ENCODE peak calls at places on chromosomes 5 and 9, in nine cellular contexts. One of them, this sample, is unnamed.

GRCh38 chr9:134182554-134183219 is 18.3 kb upstream of the RNU6ATAC start:
- DNase-seq in activated CD4-positive, alpha-beta T cell treated with anti-CD3 and anti-CD28 coated beads, Interleukin-2, amount 50 U/mL, for 24 hours: no peak
- DNase-seq in activated T-cell treated with anti-CD3 and anti-CD28 coated beads, Interleukin-2, amount 50 U/mL, for 72 hours: no peak
- DNase-seq in fibroblast of mammary gland: no peak
- DNase-seq in GDM1: no peak
- DNase-seq in non-pigmented ciliary epithelial cell: no peak
- DNase-seq in WTC11: no peak
- DNase-seq in activated CD8-positive, alpha-beta memory T cell treated with anti-CD3 and anti-CD28 coated beads, Interleukin-2, amount 50 U/mL, for 48 hours: no peak
- DNase-seq in glutamatergic neuron: no peak
- DNase-seq in this sample: no peak

GRCh38 chr5:97735209-97735608 is 552.2 kb upstream of the RIOK2 start:
- DNase-seq in activated CD4-positive, alpha-beta T cell treated with anti-CD3 and anti-CD28 coated beads, Interleukin-2, amount 50 U/mL, for 24 hours: no peak
- DNase-seq in activated T-cell treated with anti-CD3 and anti-CD28 coated beads, Interleukin-2, amount 50 U/mL, for 72 hours: no peak
- DNase-seq in non-pigmented ciliary epithelial cell: peak
- DNase-seq in fibroblast of mammary gland: peak
- DNase-seq in GDM1: no peak
- DNase-seq in WTC11: no peak
- DNase-seq in glutamatergic neuron: no peak
- DNase-seq in activated CD8-positive, alpha-beta memory T cell treated with anti-CD3 and anti-CD28 coated beads, Interleukin-2, amount 50 U/mL, for 48 hours: no peak
- DNase-seq in this sample: no peak

GRCh38 chr5:141149812-141150211 is at the start of gene PCDHB6:
- DNase-seq in fibroblast of mammary gland: peak
- DNase-seq in activated CD8-positive, alpha-beta memory T cell treated with anti-CD3 and anti-CD28 coated beads, Interleukin-2, amount 50 U/mL, for 48 hours: no peak
- DNase-seq in non-pigmented ciliary epithelial cell: no peak
- DNase-seq in glutamatergic neuron: no peak
- DNase-seq in WTC11: no peak
- DNase-seq in activated T-cell treated with anti-CD3 and anti-CD28 coated beads, Interleukin-2, amount 50 U/mL, for 72 hours: peak
- DNase-seq in GDM1: no peak
- DNase-seq in activated CD4-positive, alpha-beta T cell treated with anti-CD3 and anti-CD28 coated beads, Interleukin-2, amount 50 U/mL, for 24 hours: no peak
- DNase-seq in this sample: no peak

GRCh38 chr9:113373676-113374392 is 3.0 kb downstream of the HDHD3 start:
- DNase-seq in non-pigmented ciliary epithelial cell: no peak
- DNase-seq in activated T-cell treated with anti-CD3 and anti-CD28 coated beads, Interleukin-2, amount 50 U/mL, for 72 hours: no peak
- DNase-seq in glutamatergic neuron: no peak
- DNase-seq in GDM1: no peak
- DNase-seq in fibroblast of mammary gland: no peak
- DNase-seq in activated CD4-positive, alpha-beta T cell treated with anti-CD3 and anti-CD28 coated beads, Interleukin-2, amount 50 U/mL, for 24 hours: no peak
- DNase-seq in activated CD8-positive, alpha-beta memory T cell treated with anti-CD3 and anti-CD28 coated beads, Interleukin-2, amount 50 U/mL, for 48 hours: no peak
- DNase-seq in WTC11: no peak
- DNase-seq in this sample: no peak

GRCh38 chr5:101271416-101271815 is 368.3 kb upstream of the ST8SIA4 start:
- DNase-seq in GDM1: no peak
- DNase-seq in glutamatergic neuron: no peak
- DNase-seq in activated CD4-positive, alpha-beta T cell treated with anti-CD3 and anti-CD28 coated beads, Interleukin-2, amount 50 U/mL, for 24 hours: no peak
- DNase-seq in activated T-cell treated with anti-CD3 and anti-CD28 coated beads, Interleukin-2, amount 50 U/mL, for 72 hours: no peak
- DNase-seq in WTC11: no peak
- DNase-seq in non-pigmented ciliary epithelial cell: no peak
- DNase-seq in activated CD8-positive, alpha-beta memory T cell treated with anti-CD3 and anti-CD28 coated beads, Interleukin-2, amount 50 U/mL, for 48 hours: no peak
- DNase-seq in fibroblast of mammary gland: no peak
- DNase-seq in this sample: no peak

GRCh38 chr5:15574121-15574520 is 74.1 kb downstream of the FBXL7 start:
- DNase-seq in activated T-cell treated with anti-CD3 and anti-CD28 coated beads, Interleukin-2, amount 50 U/mL, for 72 hours: no peak
- DNase-seq in glutamatergic neuron: no peak
- DNase-seq in fibroblast of mammary gland: no peak
- DNase-seq in GDM1: no peak
- DNase-seq in non-pigmented ciliary epithelial cell: no peak
- DNase-seq in activated CD4-positive, alpha-beta T cell treated with anti-CD3 and anti-CD28 coated beads, Interleukin-2, amount 50 U/mL, for 24 hours: no peak
- DNase-seq in WTC11: no peak
- DNase-seq in activated CD8-positive, alpha-beta memory T cell treated with anti-CD3 and anti-CD28 coated beads, Interleukin-2, amount 50 U/mL, for 48 hours: no peak
- DNase-seq in this sample: no peak

GRCh38 chr5:115246361-115246991 is 16.2 kb downstream of the PGGT1B start:
- DNase-seq in glutamatergic neuron: no peak
- DNase-seq in activated CD4-positive, alpha-beta T cell treated with anti-CD3 and anti-CD28 coated beads, Interleukin-2, amount 50 U/mL, for 24 hours: no peak
- DNase-seq in WTC11: no peak
- DNase-seq in non-pigmented ciliary epithelial cell: no peak
- DNase-seq in activated CD8-positive, alpha-beta memory T cell treated with anti-CD3 and anti-CD28 coated beads, Interleukin-2, amount 50 U/mL, for 48 hours: no peak
- DNase-seq in activated T-cell treated with anti-CD3 and anti-CD28 coated beads, Interleukin-2, amount 50 U/mL, for 72 hours: no peak
- DNase-seq in fibroblast of mammary gland: peak
- DNase-seq in GDM1: no peak
- DNase-seq in this sample: no peak

GRCh38 chr5:168752416-168753190 is 173.4 kb upstream of the PANK3 start:
- DNase-seq in GDM1: no peak
- DNase-seq in glutamatergic neuron: no peak
- DNase-seq in activated CD4-positive, alpha-beta T cell treated with anti-CD3 and anti-CD28 coated beads, Interleukin-2, amount 50 U/mL, for 24 hours: no peak
- DNase-seq in fibroblast of mammary gland: no peak
- DNase-seq in WTC11: no peak
- DNase-seq in activated CD8-positive, alpha-beta memory T cell treated with anti-CD3 and anti-CD28 coated beads, Interleukin-2, amount 50 U/mL, for 48 hours: peak
- DNase-seq in activated T-cell treated with anti-CD3 and anti-CD28 coated beads, Interleukin-2, amount 50 U/mL, for 72 hours: no peak
- DNase-seq in non-pigmented ciliary epithelial cell: no peak
- DNase-seq in this sample: peak

GRCh38 chr5:108264533-108264932 is 117.4 kb downstream of the FBXL17 start:
- DNase-seq in GDM1: no peak
- DNase-seq in non-pigmented ciliary epithelial cell: no peak
- DNase-seq in fibroblast of mammary gland: no peak
- DNase-seq in activated CD8-positive, alpha-beta memory T cell treated with anti-CD3 and anti-CD28 coated beads, Interleukin-2, amount 50 U/mL, for 48 hours: no peak
- DNase-seq in activated CD4-positive, alpha-beta T cell treated with anti-CD3 and anti-CD28 coated beads, Interleukin-2, amount 50 U/mL, for 24 hours: no peak
- DNase-seq in glutamatergic neuron: no peak
- DNase-seq in WTC11: no peak
- DNase-seq in activated T-cell treated with anti-CD3 and anti-CD28 coated beads, Interleukin-2, amount 50 U/mL, for 72 hours: no peak
- DNase-seq in this sample: no peak

GRCh38 chr5:52837591-52838001 is 49.9 kb downstream of the ITGA1 start:
- DNase-seq in activated CD8-positive, alpha-beta memory T cell treated with anti-CD3 and anti-CD28 coated beads, Interleukin-2, amount 50 U/mL, for 48 hours: no peak
- DNase-seq in activated CD4-positive, alpha-beta T cell treated with anti-CD3 and anti-CD28 coated beads, Interleukin-2, amount 50 U/mL, for 24 hours: no peak
- DNase-seq in fibroblast of mammary gland: no peak
- DNase-seq in non-pigmented ciliary epithelial cell: no peak
- DNase-seq in GDM1: no peak
- DNase-seq in activated T-cell treated with anti-CD3 and anti-CD28 coated beads, Interleukin-2, amount 50 U/mL, for 72 hours: no peak
- DNase-seq in glutamatergic neuron: no peak
- DNase-seq in WTC11: no peak
- DNase-seq in this sample: no peak

GRCh38 chr9:89579741-89580395 is 24.9 kb upstream of the GADD45G start:
- DNase-seq in WTC11: no peak
- DNase-seq in activated CD4-positive, alpha-beta T cell treated with anti-CD3 and anti-CD28 coated beads, Interleukin-2, amount 50 U/mL, for 24 hours: no peak
- DNase-seq in fibroblast of mammary gland: no peak
- DNase-seq in activated T-cell treated with anti-CD3 and anti-CD28 coated beads, Interleukin-2, amount 50 U/mL, for 72 hours: peak
- DNase-seq in GDM1: peak
- DNase-seq in non-pigmented ciliary epithelial cell: no peak
- DNase-seq in activated CD8-positive, alpha-beta memory T cell treated with anti-CD3 and anti-CD28 coated beads, Interleukin-2, amount 50 U/mL, for 48 hours: no peak
- DNase-seq in glutamatergic neuron: no peak
- DNase-seq in this sample: no peak

GRCh38 chr5:113338628-113339027 is 96.2 kb downstream of the TSSK1B start:
- DNase-seq in activated CD8-positive, alpha-beta memory T cell treated with anti-CD3 and anti-CD28 coated beads, Interleukin-2, amount 50 U/mL, for 48 hours: no peak
- DNase-seq in activated CD4-positive, alpha-beta T cell treated with anti-CD3 and anti-CD28 coated beads, Interleukin-2, amount 50 U/mL, for 24 hours: no peak
- DNase-seq in non-pigmented ciliary epithelial cell: no peak
- DNase-seq in glutamatergic neuron: no peak
- DNase-seq in GDM1: no peak
- DNase-seq in activated T-cell treated with anti-CD3 and anti-CD28 coated beads, Interleukin-2, amount 50 U/mL, for 72 hours: no peak
- DNase-seq in WTC11: no peak
- DNase-seq in fibroblast of mammary gland: peak
- DNase-seq in this sample: no peak

GRCh38 chr5:177154003-177154643 is 20.6 kb downstream of the NSD1 start:
- DNase-seq in WTC11: no peak
- DNase-seq in glutamatergic neuron: no peak
- DNase-seq in activated T-cell treated with anti-CD3 and anti-CD28 coated beads, Interleukin-2, amount 50 U/mL, for 72 hours: no peak
- DNase-seq in fibroblast of mammary gland: peak
- DNase-seq in GDM1: no peak
- DNase-seq in activated CD8-positive, alpha-beta memory T cell treated with anti-CD3 and anti-CD28 coated beads, Interleukin-2, amount 50 U/mL, for 48 hours: peak
- DNase-seq in activated CD4-positive, alpha-beta T cell treated with anti-CD3 and anti-CD28 coated beads, Interleukin-2, amount 50 U/mL, for 24 hours: no peak
- DNase-seq in non-pigmented ciliary epithelial cell: no peak
- DNase-seq in this sample: no peak

GRCh38 chr5:180605554-180606214 is 14.4 kb upstream of the SCGB3A1 start:
- DNase-seq in activated T-cell treated with anti-CD3 and anti-CD28 coated beads, Interleukin-2, amount 50 U/mL, for 72 hours: peak
- DNase-seq in fibroblast of mammary gland: peak
- DNase-seq in activated CD4-positive, alpha-beta T cell treated with anti-CD3 and anti-CD28 coated beads, Interleukin-2, amount 50 U/mL, for 24 hours: peak
- DNase-seq in WTC11: peak
- DNase-seq in non-pigmented ciliary epithelial cell: no peak
- DNase-seq in glutamatergic neuron: peak
- DNase-seq in activated CD8-positive, alpha-beta memory T cell treated with anti-CD3 and anti-CD28 coated beads, Interleukin-2, amount 50 U/mL, for 48 hours: peak
- DNase-seq in GDM1: peak
- DNase-seq in this sample: no peak

GRCh38 chr9:121607434-121608248 is 43.8 kb upstream of the DAB2IP start:
- DNase-seq in activated CD4-positive, alpha-beta T cell treated with anti-CD3 and anti-CD28 coated beads, Interleukin-2, amount 50 U/mL, for 24 hours: no peak
- DNase-seq in glutamatergic neuron: peak
- DNase-seq in fibroblast of mammary gland: peak
- DNase-seq in non-pigmented ciliary epithelial cell: no peak
- DNase-seq in WTC11: no peak
- DNase-seq in GDM1: no peak
- DNase-seq in activated CD8-positive, alpha-beta memory T cell treated with anti-CD3 and anti-CD28 coated beads, Interleukin-2, amount 50 U/mL, for 48 hours: no peak
- DNase-seq in activated T-cell treated with anti-CD3 and anti-CD28 coated beads, Interleukin-2, amount 50 U/mL, for 72 hours: no peak
- DNase-seq in this sample: no peak

GRCh38 chr5:55671975-55672374 is 40.1 kb downstream of the SLC38A9 start:
- DNase-seq in WTC11: no peak
- DNase-seq in activated CD4-positive, alpha-beta T cell treated with anti-CD3 and anti-CD28 coated beads, Interleukin-2, amount 50 U/mL, for 24 hours: no peak
- DNase-seq in activated T-cell treated with anti-CD3 and anti-CD28 coated beads, Interleukin-2, amount 50 U/mL, for 72 hours: no peak
- DNase-seq in activated CD8-positive, alpha-beta memory T cell treated with anti-CD3 and anti-CD28 coated beads, Interleukin-2, amount 50 U/mL, for 48 hours: no peak
- DNase-seq in non-pigmented ciliary epithelial cell: no peak
- DNase-seq in GDM1: no peak
- DNase-seq in fibroblast of mammary gland: peak
- DNase-seq in glutamatergic neuron: no peak
- DNase-seq in this sample: no peak